ENCODE peak calls at places on chromosomes 2 and 18, in four cellular contexts. K is sigmoid colon, W is DND-41, L is upper lobe of right lung. F is an unnamed sample. For H3K36me3, the result is how much of the 10 kb centered on the place peaks cover.

GRCh38 chr18:70288171-70288850 is 534 bp upstream of the SOCS6 start:
- DNase-seq in K (peak), W (no peak), L (peak), F (peak)

GRCh38 chr2:237227190-237227988 is 141.7 kb downstream of the COPS8 start:
- DNase-seq in K (no peak), W (no peak), L (no peak), F (no peak)

GRCh38 chr2:154724194-154724797 is 25.8 kb downstream of the KCNJ3 start:
- DNase-seq in K (no peak), W (no peak), L (no peak), F (no peak)

GRCh38 chr2:102499558-102499957 is 26.5 kb downstream of the SLC9A4 start:
- DNase-seq in K (no peak), W (no peak), L (no peak), F (no peak)

GRCh38 chr18:80103231-80103630 is 5.8 kb upstream of the ADNP2 start:
- DNase-seq in K (no peak), W (no peak), L (no peak), F (no peak)

GRCh38 chr2:138177693-138178092 is 213.4 kb downstream of the HNMT start:
- DNase-seq in K (no peak), W (no peak), L (no peak), F (no peak)

GRCh38 chr18:78729099-78729467 is 250.5 kb upstream of the SALL3 start:
- DNase-seq in K (peak), W (no peak), L (no peak), F (no peak)

GRCh38 chr18:48795696-48796095 is 155.1 kb downstream of the SMAD7 start:
- DNase-seq in K (no peak), W (no peak), L (peak), F (no peak)

GRCh38 chr2:126736133-126736874 is 80.3 kb downstream of the GYPC start:
- DNase-seq in K (no peak), W (no peak), L (no peak), F (no peak)

GRCh38 chr2:224398289-224398688 is 3.6 kb downstream of the FAM124B start:
- DNase-seq in K (no peak), W (no peak), L (no peak), F (no peak)

GRCh38 chr2:224401641-224402342 is at the start of gene FAM124B:
- DNase-seq in K (peak), W (no peak), L (peak), F (no peak)

GRCh38 chr2:224400174-224400810 is 1.6 kb downstream of the FAM124B start:
- DNase-seq in K (no peak), W (no peak), L (no peak), F (no peak)

GRCh38 chr2:224403657-224404056 is 1.8 kb upstream of the FAM124B start:
- DNase-seq in K (no peak), W (no peak), L (no peak), F (no peak)

DNA sequence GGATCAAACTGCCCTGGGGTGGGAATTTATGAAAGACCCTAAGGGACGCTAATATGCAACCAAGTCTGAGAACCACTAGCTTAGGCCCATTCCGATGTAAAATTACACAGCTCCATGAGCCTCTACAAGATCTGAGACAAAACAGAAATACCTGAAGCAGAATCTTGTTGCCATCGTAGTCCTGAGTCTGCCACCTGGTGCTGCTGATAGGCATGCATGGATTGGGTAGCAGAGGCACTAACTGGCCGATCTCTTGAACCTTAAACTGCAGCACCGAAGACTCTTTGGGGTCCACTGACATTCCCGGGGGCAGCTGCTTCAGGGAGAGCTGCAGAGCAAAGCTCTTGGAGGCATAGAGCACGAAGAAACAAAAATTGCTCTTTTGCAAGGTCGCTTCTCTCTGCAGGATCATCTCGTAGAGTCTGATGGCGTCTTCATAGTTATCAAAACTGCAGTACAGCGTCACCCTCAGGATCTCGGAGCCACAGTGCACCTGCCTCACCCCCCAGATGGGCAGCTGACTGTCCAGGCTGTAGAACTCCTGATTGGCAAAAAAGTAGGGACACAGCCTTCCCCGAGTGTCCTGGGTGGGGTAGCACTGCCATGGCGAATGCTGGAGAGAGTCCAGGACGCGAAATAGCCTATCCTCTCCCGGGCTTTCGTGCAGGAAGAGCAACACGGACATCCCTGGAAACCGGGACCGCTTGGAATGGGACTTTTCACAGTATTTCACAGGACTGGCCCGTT is 848 bp downstream of the FAM124B start:
- DNase-seq in K (no peak), W (no peak), L (no peak), F (no peak)
- H3K4me3 ChIP-seq in K (peak), W (no peak), L (peak), F (no peak)

GRCh38 chr2:86584164-86584913 is 21.1 kb upstream of the CHMP3 start:
- DNase-seq in K (no peak), W (no peak), L (no peak), F (no peak)

GRCh38 chr2:86577817-86578456 is 14.7 kb upstream of the CHMP3 start:
- DNase-seq in K (no peak), W (no peak), L (no peak), F (no peak)

GRCh38 chr2:86580560-86580959 is 17.3 kb upstream of the CHMP3 start:
- DNase-seq in K (no peak), W (no peak), L (no peak), F (no peak)
- H3K36me3 ChIP-seq in K (under half), W (under half), L (under half), F (under half)

GRCh38 chr18:36187826-36188721 is 777 bp downstream of the MOCOS start:
- DNase-seq in K (no peak), W (no peak), L (peak), F (peak)

GRCh38 chr18:36189486-36189885 is 2.2 kb downstream of the MOCOS start:
- DNase-seq in K (no peak), W (no peak), L (no peak), F (no peak)

GRCh38 chr18:36187138-36187825 is at the start of gene MOCOS:
- DNase-seq in K (peak), W (no peak), L (peak), F (peak)

GRCh38 chr18:36186461-36187137 is 698 bp upstream of the MOCOS start:
- DNase-seq in K (no peak), W (no peak), L (peak), F (peak)

DNA sequence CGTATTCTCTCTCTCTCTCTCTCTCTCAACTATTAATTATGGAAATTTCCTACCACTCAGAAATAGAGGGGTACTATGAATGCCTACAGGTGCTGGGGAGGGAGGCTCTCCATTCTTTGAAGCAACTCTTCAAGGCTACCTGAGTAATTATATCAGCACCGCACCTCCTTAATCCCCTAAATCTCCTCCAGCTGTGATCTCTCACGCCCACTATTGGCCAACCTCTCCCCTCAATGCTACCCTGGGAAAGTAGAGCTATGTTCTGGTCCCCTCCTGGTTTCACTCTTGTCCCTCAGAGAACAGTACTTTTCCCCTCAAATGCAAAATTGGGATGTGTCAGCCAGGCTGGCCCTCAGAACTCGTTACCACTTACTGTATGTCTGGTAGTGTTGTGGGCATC is 1.6 kb downstream of the MOCOS start:
- DNase-seq in K (no peak), W (no peak), L (no peak), F (peak)
- H3K4me3 ChIP-seq in K (no peak), W (no peak), L (no peak), F (no peak)

GRCh38 chr2:207571370-207571769 is 41.6 kb downstream of the CREB1 start:
- DNase-seq in K (no peak), W (no peak), L (no peak), F (no peak)

GRCh38 chr2:207561386-207562080 is 31.8 kb downstream of the CREB1 start:
- DNase-seq in K (no peak), W (no peak), L (no peak), F (no peak)

DNA sequence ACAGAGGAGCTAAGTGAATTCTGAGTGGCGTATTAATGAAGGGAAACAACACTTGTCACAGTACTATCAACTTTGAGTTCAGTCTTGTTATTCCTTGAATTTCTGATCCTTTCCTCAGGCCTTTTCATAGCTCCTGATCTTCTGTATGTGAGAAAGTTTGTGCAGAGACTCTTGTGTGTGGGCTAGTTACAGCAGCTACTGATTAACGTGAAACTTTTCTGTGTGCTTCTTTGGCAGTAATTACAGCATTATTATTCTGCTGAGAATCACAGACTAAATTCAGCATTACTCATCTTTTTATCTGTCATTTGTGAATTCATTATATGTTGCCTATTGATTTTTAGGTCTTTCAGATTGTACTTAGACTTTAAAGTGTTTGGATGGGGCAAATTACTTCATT is 36.0 kb downstream of the CREB1 start:
- DNase-seq in K (no peak), W (no peak), L (no peak), F (no peak)
- H3K36me3 ChIP-seq in K (half or more), W (half or more), L (half or more), F (under half)

GRCh38 chr2:171400395-171400794 is 33.4 kb downstream of the METTL8 start:
- DNase-seq in K (no peak), W (no peak), L (no peak), F (no peak)
- H3K4me3 ChIP-seq in K (no peak), W (no peak), L (no peak), F (no peak)

GRCh38 chr2:100571668-100572067 is 8.9 kb downstream of the PDCL3 start:
- DNase-seq in K (no peak), W (no peak), L (no peak), F (no peak)
- H3K36me3 ChIP-seq in K (half or more), W (half or more), L (half or more), F (under half)

F was measured in H7.